ENCODE peak calls at places on chromosomes 2 and 18, in six cellular contexts. J, B, X, T, K and V are unnamed samples.

GRCh38 chr18:40004246-40004645 is 1950.8 kb upstream of the PIK3C3 start:
- DNase-seq in B (no peak), J (no peak), X (no peak), K (no peak), T (no peak), V (no peak)

GRCh38 chr2:23940262-23940975 is at the start of gene UBXN2A:
- DNase-seq in K (peak), T (peak), J (peak), X (peak), B (peak), V (peak)

GRCh38 chr18:6487968-6488367 is 73.3 kb upstream of the L3MBTL4 start:
- DNase-seq in K (no peak), J (no peak), T (no peak), X (no peak), B (no peak), V (no peak)

GRCh38 chr18:73283788-73284187 is 416.0 kb upstream of the NETO1 start:
- DNase-seq in T (no peak), B (no peak), K (no peak), J (no peak), X (no peak), V (no peak)

GRCh38 chr2:219124379-219125110 is 36.1 kb downstream of the NHEJ1 start:
- DNase-seq in X (no peak), T (no peak), K (no peak), J (no peak), B (peak), V (no peak)

GRCh38 chr2:182144780-182145170 is 159.1 kb downstream of the PPP1R1C start:
- DNase-seq in B (peak), T (no peak), K (no peak), J (no peak), X (peak), V (no peak)

GRCh38 chr18:60624207-60624606 is 251.6 kb upstream of the MC4R start:
- DNase-seq in J (no peak), X (no peak), K (no peak), B (no peak), T (no peak), V (no peak)

GRCh38 chr2:65562890-65563289 is 130.5 kb upstream of the SPRED2 start:
- DNase-seq in T (no peak), X (no peak), J (no peak), K (no peak), B (no peak), V (no peak)

GRCh38 chr2:96321230-96322103 is 3.6 kb upstream of the ITPRIPL1 start:
- DNase-seq in T (peak), X (no peak), K (peak), J (peak), B (peak), V (peak)

GRCh38 chr2:239306274-239307220 is 94.3 kb downstream of the HDAC4 start:
- DNase-seq in K (peak), T (no peak), B (no peak), X (no peak), J (no peak), V (no peak)
- H3K4me3 ChIP-seq in K (peak), T (no peak), B (no peak), X (no peak), J (no peak), V (no peak)

GRCh38 chr2:70902067-70902442 is 33.6 kb upstream of the ATP6V1B1 start:
- DNase-seq in K (no peak), T (no peak), X (peak), B (no peak), J (no peak), V (no peak)

GRCh38 chr2:70902579-70902978 is 33.1 kb upstream of the ATP6V1B1 start:
- DNase-seq in J (no peak), B (no peak), K (no peak), X (no peak), T (no peak), V (no peak)

GRCh38 chr2:70903171-70903570 is 32.5 kb upstream of the ATP6V1B1 start:
- DNase-seq in B (no peak), T (no peak), K (no peak), J (no peak), X (no peak), V (no peak)

GRCh38 chr2:70903641-70904340 is 31.9 kb upstream of the ATP6V1B1 start:
- DNase-seq in T (no peak), J (no peak), X (peak), K (no peak), B (no peak), V (no peak)

GRCh38 chr2:70901235-70902066 is 34.2 kb upstream of the ATP6V1B1 start:
- DNase-seq in X (peak), K (no peak), B (peak), T (no peak), J (peak), V (no peak)
- TF ChIP-seq CTCF in X (no peak), K (no peak), B (no peak), T (no peak), J (no peak), V (no peak)

GRCh38 chr2:176582990-176583481 is 313.8 kb downstream of the MTX2 start:
- DNase-seq in B (peak), T (no peak), J (peak), K (no peak), X (no peak), V (no peak)

GRCh38 chr2:176582183-176582582 is 312.9 kb downstream of the MTX2 start:
- DNase-seq in T (no peak), J (no peak), B (no peak), K (no peak), X (no peak), V (no peak)

GRCh38 chr2:176584333-176584732 is 315.1 kb downstream of the MTX2 start:
- DNase-seq in J (peak), K (no peak), B (peak), T (no peak), X (no peak), V (no peak)

GRCh38 chr2:176585291-176585690 is 316.0 kb downstream of the MTX2 start:
- DNase-seq in B (no peak), J (no peak), K (no peak), X (no peak), T (no peak), V (no peak)

GRCh38 chr2:176583530-176584101 is 314.4 kb downstream of the MTX2 start:
- DNase-seq in T (no peak), K (no peak), J (peak), B (peak), X (no peak), V (no peak)
- H3K4me3 ChIP-seq in T (no peak), K (no peak), J (peak), B (no peak), X (no peak), V (no peak)

DNA sequence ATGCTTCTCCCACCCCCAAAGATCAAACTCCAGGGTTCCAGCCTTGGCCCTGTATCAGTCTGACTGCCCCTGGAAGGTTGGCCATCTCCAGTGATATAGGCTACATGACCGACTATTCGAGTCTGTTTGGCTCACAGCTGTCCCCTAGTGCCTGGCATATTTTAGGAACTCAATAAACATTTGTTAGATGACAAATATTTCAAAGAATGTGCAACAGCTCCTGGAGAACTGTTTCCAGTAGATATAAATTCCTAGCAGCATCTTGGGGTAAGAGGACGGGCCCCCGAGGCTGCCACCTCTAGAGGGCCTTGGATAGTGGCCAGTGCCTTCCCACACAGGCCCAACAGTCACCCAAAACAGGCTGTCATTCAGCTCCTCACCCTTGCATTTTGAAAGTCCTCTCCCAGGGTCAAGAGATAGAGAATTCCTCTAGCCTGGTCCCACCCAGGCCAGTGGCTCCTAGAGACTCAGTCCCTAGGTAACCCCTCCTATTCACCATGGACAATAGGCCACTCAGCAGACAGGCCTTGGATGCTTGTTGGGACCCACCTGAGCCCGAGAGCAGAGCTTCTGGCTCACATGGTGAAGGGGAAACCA is 45.1 kb upstream of the ATP6V1B1 start:
- DNase-seq in B (no peak), J (no peak), X (peak), T (no peak), K (peak), V (no peak)
- TF ChIP-seq CTCF in B (no peak), J (no peak), X (no peak), T (no peak), K (no peak), V (no peak)

GRCh38 chr2:100105678-100106054 is 36.7 kb downstream of the AFF3 start:
- DNase-seq in T (no peak), K (no peak), X (no peak), B (no peak), J (no peak), V (no peak)
- H3K4me3 ChIP-seq in T (no peak), K (peak), X (peak), B (no peak), J (no peak), V (no peak)

DNA sequence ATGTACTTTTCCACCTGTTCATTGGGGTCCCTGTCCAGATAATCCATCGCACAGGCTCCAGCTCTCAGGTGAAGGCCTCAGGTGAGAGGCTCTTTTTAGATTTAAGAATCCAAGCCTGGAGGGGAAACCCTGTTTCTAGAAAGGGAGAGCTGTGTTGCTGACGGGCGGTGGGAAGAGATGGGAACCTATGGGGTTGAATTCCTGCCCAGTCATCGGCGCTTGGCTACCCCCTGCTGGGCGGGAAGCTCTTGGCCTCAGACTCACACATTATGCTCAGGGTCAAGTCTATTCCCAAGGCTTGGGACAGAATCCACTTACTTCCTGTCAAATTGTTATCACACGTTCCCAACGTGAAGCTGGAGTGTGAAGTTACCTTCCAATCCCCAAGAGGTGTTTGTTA is 181.9 kb upstream of the ETAA1 start:
- DNase-seq in X (no peak), T (no peak), K (peak), J (peak), B (peak), V (peak)
- TF ChIP-seq CTCF in X (no peak), T (peak), K (peak), J (no peak), B (peak), V (peak)

GRCh38 chr2:137964859-137965459 is 686 bp downstream of the HNMT start:
- DNase-seq in J (no peak), T (no peak), X (no peak), K (no peak), B (peak), V (no peak)
- H3K4me3 ChIP-seq in J (peak), T (no peak), X (peak), K (peak), B (peak), V (no peak)

GRCh38 chr2:163736433-163737168 is 793 bp upstream of the FIGN start:
- DNase-seq in X (peak), T (no peak), B (peak), J (peak), K (no peak), V (no peak)
- TF ChIP-seq CTCF in X (peak), T (no peak), B (peak), J (no peak), K (no peak), V (no peak)

GRCh38 chr18:79857082-79857661 is 59.4 kb downstream of the KCNG2 start:
- DNase-seq in J (peak), K (no peak), X (peak), B (peak), T (no peak), V (no peak)

GRCh38 chr18:79859314-79859713 is 61.6 kb downstream of the KCNG2 start:
- DNase-seq in X (peak), K (no peak), B (no peak), T (no peak), J (no peak), V (no peak)

GRCh38 chr18:79853993-79854364 is 56.2 kb downstream of the KCNG2 start:
- DNase-seq in T (no peak), K (no peak), J (no peak), B (no peak), X (no peak), V (no peak)

GRCh38 chr18:79855147-79855910 is 57.6 kb downstream of the KCNG2 start:
- DNase-seq in J (no peak), T (peak), B (no peak), X (peak), K (no peak), V (peak)

GRCh38 chr18:79856119-79857080 is 58.7 kb downstream of the KCNG2 start:
- DNase-seq in J (peak), B (peak), X (peak), K (no peak), T (peak), V (peak)
- H3K4me3 ChIP-seq in J (no peak), B (no peak), X (no peak), K (no peak), T (no peak), V (no peak)